ENCODE peak calls at places on chromosome 19, in seven cellular contexts. Z is epithelial cell of esophagus, J is breast epithelium, G is fibroblast of pulmonary artery, K is ascending aorta, V is astrocyte, A is SK-N-SH. N is an unnamed sample.

GRCh38 chr19:30518965-30519606 is 146.9 kb downstream of the ZNF536 start:
- DNase-seq in V (no peak), K (no peak), Z (no peak), A (no peak), G (no peak), J (no peak), N (no peak)

GRCh38 chr19:11458236-11458900 is 22.5 kb downstream of the ELAVL3 start:
- DNase-seq in G (no peak), V (no peak), Z (no peak), K (no peak), J (no peak), A (peak; percentile 28), N (no peak)

GRCh38 chr19:7216373-7216902 is 77.8 kb downstream of the INSR start:
- DNase-seq in V (no peak), Z (no peak), J (no peak), A (no peak), K (no peak), G (no peak), N (no peak)

GRCh38 chr19:4970558-4971423 is 1.9 kb downstream of the KDM4B start:
- DNase-seq in G (no peak), A (peak; percentile 64), Z (peak; percentile 35), J (no peak), K (no peak), V (no peak), N (peak; percentile 37)

GRCh38 chr19:5621945-5622464 is 571 bp downstream of the SAFB2 start:
- DNase-seq in G (no peak), J (peak; percentile 32), V (no peak), A (peak; percentile 29), Z (peak; percentile 36), K (no peak), N (peak; percentile 7)

GRCh38 chr19:35459414-35460082 is 11.5 kb downstream of the FFAR2 start:
- DNase-seq in J (no peak), G (peak; percentile 41), K (no peak), A (peak; percentile 25), Z (no peak), V (no peak), N (peak; percentile 10)

GRCh38 chr19:10044390-10044789 is 31.1 kb downstream of the RDH8 start:
- DNase-seq in G (no peak), J (no peak), Z (no peak), K (no peak), A (no peak), V (no peak), N (no peak)

GRCh38 chr19:40612831-40613668 is 11.9 kb downstream of the LTBP4 start:
- DNase-seq in V (no peak), A (peak; percentile 71), G (peak; percentile 48), J (no peak), Z (peak; percentile 73), K (no peak), N (no peak)

GRCh38 chr19:42367929-42368328 is 22.2 kb downstream of the CNFN start:
- DNase-seq in V (no peak), J (no peak), G (no peak), A (no peak), K (no peak), Z (no peak), N (no peak)

GRCh38 chr19:570315-570714 is 2.1 kb upstream of the BSG start:
- DNase-seq in A (peak; percentile 73), G (no peak), Z (no peak), K (no peak), J (no peak), V (no peak), N (no peak)

GRCh38 chr19:42250666-42251531 is 4.0 kb downstream of the ERF start:
- DNase-seq in Z (peak; percentile 39), K (no peak), A (peak; percentile 48), V (no peak), J (peak; percentile 23), G (peak; percentile 51), N (peak; percentile 72)

GRCh38 chr19:3098141-3098514 is 4.0 kb downstream of the GNA11 start:
- DNase-seq in A (no peak), Z (no peak), J (no peak), K (no peak), V (no peak), G (no peak), N (no peak)

GRCh38 chr19:12669272-12670158 is 2.9 kb downstream of the WDR83 start:
- DNase-seq in V (peak; percentile 83), K (peak; percentile 40), A (peak; percentile 82), G (peak; percentile 89), Z (peak; percentile 84), J (peak; percentile 73), N (peak; percentile 89)

GRCh38 chr19:44255705-44256411 is 3.8 kb upstream of the ZNF233 start:
- DNase-seq in K (no peak), Z (no peak), J (no peak), G (no peak), A (no peak), V (no peak), N (no peak)

GRCh38 chr19:44260695-44261446 is 1.2 kb downstream of the ZNF233 start:
- DNase-seq in Z (no peak), K (no peak), A (no peak), V (no peak), G (no peak), J (no peak), N (peak; percentile 10)

GRCh38 chr19:44258139-44258538 is 1.5 kb upstream of the ZNF233 start:
- DNase-seq in V (no peak), G (no peak), J (no peak), A (no peak), K (no peak), Z (no peak), N (no peak)

GRCh38 chr19:44260343-44260681 is 626 bp downstream of the ZNF233 start:
- DNase-seq in G (no peak), Z (no peak), V (no peak), A (peak; percentile 21), K (no peak), J (no peak), N (no peak)

GRCh38 chr19:44258835-44259413 is 762 bp upstream of the ZNF233 start:
- DNase-seq in A (no peak), Z (no peak), V (no peak), J (no peak), K (no peak), G (no peak), N (no peak)
- H3K4me3 ChIP-seq in A (no peak overlapping the region), Z (no peak overlapping the region), V (no peak overlapping the region), J (no peak overlapping the region), K (no peak overlapping the region), G (no peak overlapping the region), N (no peak overlapping the region)

DNA sequence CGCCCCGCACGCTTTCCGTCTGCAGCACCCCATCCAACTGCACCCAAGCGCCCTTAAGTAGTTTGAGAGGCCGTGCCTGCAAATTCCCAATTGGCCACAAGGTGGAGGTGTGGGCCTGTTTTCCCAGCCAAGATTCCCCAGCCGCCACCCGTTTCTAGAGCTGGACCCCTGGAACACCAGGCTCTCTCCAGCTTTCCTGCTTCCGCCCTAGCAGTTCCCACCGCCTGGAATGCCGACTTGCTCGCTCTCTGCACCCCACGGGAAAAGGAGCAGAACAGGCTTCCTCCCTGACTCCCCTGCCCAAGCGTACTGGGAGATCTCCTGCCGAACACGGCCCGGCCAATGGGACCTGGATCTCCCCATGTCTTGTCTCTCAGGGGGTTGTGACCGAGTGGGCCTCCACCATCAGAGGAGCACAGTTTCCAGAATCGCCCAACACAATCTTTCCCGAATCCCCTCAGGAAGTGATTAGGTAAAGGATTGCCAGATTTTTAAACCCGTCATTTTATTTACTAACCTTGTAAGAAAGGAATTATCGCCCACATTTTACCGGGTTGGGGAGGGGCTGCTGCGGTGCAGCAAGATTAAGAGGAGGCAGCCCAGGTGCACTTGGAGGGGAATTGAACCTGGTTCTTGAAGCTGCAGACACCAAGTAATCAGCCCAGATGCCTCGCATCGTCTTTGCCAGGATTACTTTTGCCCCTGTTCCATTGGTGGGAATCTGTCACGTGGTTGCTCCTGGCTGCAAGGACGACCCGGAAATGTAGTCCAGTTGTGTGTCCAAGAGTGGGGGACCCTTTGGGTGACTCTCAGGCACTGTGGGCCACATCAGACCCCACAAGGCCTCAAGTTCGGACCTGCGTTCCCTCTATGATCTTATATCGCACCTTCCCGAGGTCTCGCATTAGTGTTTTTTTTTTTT is 3.5 kb upstream of the NAPSA start:
- DNase-seq in V (peak; percentile 69), A (peak; percentile 84), G (peak; percentile 92), K (peak; percentile 61), J (peak; percentile 86), Z (peak; percentile 78), N (peak; percentile 94)
- TF ChIP-seq CTCF in V (peak; percentile 66), A (peak; percentile 76), G (peak; percentile 75), K (peak; percentile 73), J (peak; percentile 89), Z (peak; percentile 78), N (peak; percentile 76)

GRCh38 chr19:46269085-46269484 is 27.8 kb upstream of the HIF3A start:
- DNase-seq in K (no peak), A (no peak), Z (no peak), G (no peak), J (no peak), V (no peak), N (no peak)
- H3K4me3 ChIP-seq in K (no peak overlapping the region), A (no peak overlapping the region), Z (no peak overlapping the region), G (no peak overlapping the region), J (no peak overlapping the region), V (no peak overlapping the region), N (no peak overlapping the region)

DNA sequence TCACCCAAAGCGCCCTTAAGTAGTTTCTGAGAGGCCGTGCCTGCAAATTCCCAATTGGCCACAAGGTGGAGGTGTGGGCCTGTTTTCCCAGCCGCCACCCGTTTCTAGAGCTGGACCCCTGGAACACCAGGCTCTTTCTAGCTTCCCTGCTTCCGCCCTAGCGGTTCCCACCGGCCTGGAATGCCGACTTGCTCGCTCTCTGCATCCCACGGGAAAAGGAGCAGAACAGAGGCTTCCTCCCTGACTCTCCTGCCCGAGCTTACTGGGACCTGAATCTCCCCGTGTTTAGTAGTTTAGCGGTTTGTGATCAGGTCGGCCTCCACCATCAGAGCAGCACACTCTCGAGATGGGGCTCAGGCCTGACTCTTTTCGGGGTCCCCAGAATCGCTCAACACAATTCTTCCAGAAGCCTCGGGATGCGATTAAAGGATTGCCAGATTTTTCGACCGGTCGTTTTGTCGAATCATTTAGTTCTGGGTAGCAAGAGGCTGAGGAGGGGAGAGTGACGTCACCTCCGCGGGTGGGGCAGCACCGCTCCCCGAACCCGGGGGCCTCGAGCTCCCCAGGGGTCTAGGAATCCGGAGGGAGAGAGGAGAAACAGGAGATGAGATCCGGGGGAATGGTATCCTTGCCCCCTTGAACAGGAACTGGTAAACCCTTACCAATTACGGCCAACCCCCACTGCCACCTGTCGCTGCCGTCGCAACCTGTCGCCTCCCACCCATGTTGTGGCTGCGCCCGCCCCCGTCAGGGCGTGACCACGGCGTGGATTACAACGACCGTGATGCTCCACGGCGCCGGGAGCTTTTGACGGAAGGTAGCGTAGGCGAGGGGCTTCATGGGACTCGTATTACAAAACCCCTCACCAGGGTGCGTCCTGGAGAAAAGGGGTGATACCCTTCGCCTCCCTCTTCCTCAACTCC is 8.0 kb downstream of the NAPSA start:
- DNase-seq in K (peak; percentile 41), J (peak; percentile 72), G (peak; percentile 57), Z (peak; percentile 46), A (peak; percentile 70), V (peak; percentile 26), N (peak; percentile 62)
- TF ChIP-seq CTCF in K (peak; percentile 85), J (peak; percentile 95), G (peak; percentile 82), Z (peak; percentile 79), A (peak; percentile 82), V (peak; percentile 69), N (peak; percentile 82)

GRCh38 chr19:23393121-23393520 is 2.1 kb downstream of the ZNF91 start:
- DNase-seq in J (peak; percentile 37), V (no peak), A (no peak), G (peak; percentile 15), K (no peak), Z (peak; percentile 22), N (peak; percentile 28)
- H3K4me3 ChIP-seq in J (no peak overlapping the region), V (no peak overlapping the region), A (no peak overlapping the region), G (no peak overlapping the region), K (no peak overlapping the region), Z (no peak overlapping the region), N (no peak overlapping the region)

GRCh38 chr19:56547535-56547934 is 8.8 kb downstream of the ZFP28 start:
- DNase-seq in K (no peak), A (no peak), J (no peak), V (no peak), G (no peak), Z (no peak), N (no peak)
- TF ChIP-seq CTCF in K (no peak), A (no peak), J (no peak), V (no peak), G (no peak), Z (no peak), N (peak; percentile 28)